ENCODE peak calls at places on chromosomes 1 and 21, in five cellular contexts. M, C, L, I and S are unnamed samples.

GRCh38 chr1:156491151-156491949 is 9.2 kb downstream of the MEF2D start:
- DNase-seq in M (no peak), C (no peak), L (no peak), I (no peak), S (no peak)

GRCh38 chr21:28150778-28151177 is 841.9 kb downstream of the LTN1 start:
- DNase-seq in M (no peak), C (peak; percentile 73), L (no peak), I (no peak), S (no peak)

GRCh38 chr1:232040260-232040659 is 413.7 kb downstream of the DISC1 start:
- DNase-seq in M (no peak), C (no peak), L (no peak), I (no peak), S (no peak)

GRCh38 chr1:56438901-56439551 is 140.3 kb downstream of the PLPP3 start:
- DNase-seq in M (no peak), C (no peak), L (no peak), I (no peak), S (no peak)

GRCh38 chr1:55869050-55869449 is 653.9 kb upstream of the USP24 start:
- DNase-seq in M (peak; percentile 77), C (no peak), L (no peak), I (peak; percentile 10), S (no peak)

GRCh38 chr1:216210081-216210480 is 213.2 kb downstream of the USH2A start:
- DNase-seq in M (no peak), C (peak; percentile 69), L (no peak), I (no peak), S (no peak)

GRCh38 chr1:76426606-76427005 is 352.1 kb downstream of the ST6GALNAC3 start:
- DNase-seq in M (no peak), C (peak; percentile 28), L (no peak), I (no peak), S (no peak)

GRCh38 chr1:6301526-6301925 is 40.6 kb upstream of the GPR153 start:
- DNase-seq in M (no peak), C (peak; percentile 15), L (no peak), I (no peak), S (no peak)

GRCh38 chr21:39137248-39138186 is 45.7 kb downstream of the PSMG1 start:
- DNase-seq in M (no peak), C (peak; percentile 24), L (peak; percentile 48), I (no peak), S (no peak)

GRCh38 chr1:203428981-203429599 is 46.5 kb upstream of the PRELP start:
- DNase-seq in M (no peak), C (no peak), L (no peak), I (no peak), S (no peak)

GRCh38 chr1:23779826-23780371 is 1.7 kb downstream of the PITHD1 start:
- DNase-seq in M (no peak), C (peak; percentile 65), L (no peak), I (no peak), S (no peak)

GRCh38 chr1:166032901-166033371 is 133.9 kb downstream of the FAM78B start:
- DNase-seq in M (no peak), C (no peak), L (no peak), I (no peak), S (no peak)

GRCh38 chr1:222247081-222247480 is 300.8 kb downstream of the HHIPL2 start:
- DNase-seq in M (no peak), C (no peak), L (no peak), I (no peak), S (no peak)

GRCh38 chr1:46248122-46248920 is 758 bp downstream of the RAD54L start:
- DNase-seq in M (no peak), C (no peak), L (peak; percentile 61), I (no peak), S (no peak)

GRCh38 chr1:43039228-43040055 is 80.8 kb upstream of the SLC2A1 start:
- DNase-seq in M (no peak), C (no peak), L (no peak), I (no peak), S (no peak)

GRCh38 chr1:8495928-8496401 is 178.1 kb downstream of the SLC45A1 start:
- DNase-seq in M (no peak), C (peak; percentile 19), L (no peak), I (no peak), S (no peak)

GRCh38 chr1:169785267-169785666 is 9.4 kb downstream of the METTL18 start:
- DNase-seq in M (no peak), C (no peak), L (no peak), I (no peak), S (no peak)

GRCh38 chr1:234907585-234908457 is 220.8 kb downstream of the TOMM20 start:
- DNase-seq in M (no peak), C (peak; percentile 79), L (no peak), I (no peak), S (no peak)

GRCh38 chr1:223490256-223490655 is 97.0 kb downstream of the CCDC185 start:
- DNase-seq in M (no peak), C (no peak), L (no peak), I (no peak), S (no peak)

GRCh38 chr1:232553050-232553754 is 76.7 kb downstream of the SIPA1L2 start:
- DNase-seq in M (no peak), C (peak; percentile 52), L (peak; percentile 63), I (no peak), S (no peak)

GRCh38 chr1:62712625-62713243 is 24.5 kb upstream of the DOCK7 start:
- DNase-seq in M (no peak), C (no peak), L (no peak), I (no peak), S (no peak)

GRCh38 chr1:202084791-202085681 is 37.7 kb upstream of the GPR37L1 start:
- DNase-seq in M (no peak), C (no peak), L (no peak), I (no peak), S (no peak)

GRCh38 chr21:36461918-36462486 is 17.9 kb downstream of the CLDN14 start:
- DNase-seq in M (peak; percentile 35), C (no peak), L (no peak), I (no peak), S (no peak)

GRCh38 chr21:44548381-44548780 is 2.9 kb downstream of the KRTAP10-2 start:
- DNase-seq in M (no peak), C (no peak), L (no peak), I (no peak), S (peak; percentile 63)
- H3K27ac ChIP-seq in M (no peak overlapping the region), C (no peak overlapping the region), L (no peak overlapping the region), I (no peak overlapping the region), S (no peak overlapping the region)

DNA sequence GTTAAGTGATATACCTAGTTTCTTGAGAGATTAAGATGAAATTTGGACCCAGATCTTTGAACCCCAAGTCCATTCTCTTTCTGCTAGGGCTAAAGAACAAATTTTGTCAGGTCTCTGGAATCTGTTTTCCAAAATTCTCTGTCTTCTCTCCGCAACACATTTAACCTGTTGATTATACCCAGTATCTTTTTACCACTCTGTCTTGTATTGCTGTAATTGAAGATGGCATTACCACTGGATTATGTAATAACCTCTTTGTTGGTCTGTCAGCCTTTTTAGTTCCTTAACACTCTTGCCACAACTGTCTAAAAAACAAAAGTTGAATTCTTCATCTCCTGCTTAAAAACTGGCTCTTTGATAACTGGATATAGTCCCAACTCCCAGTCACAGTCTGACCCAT is 3.0 kb downstream of the SRP9 start:
- DNase-seq in M (no peak), C (no peak), L (no peak), I (no peak), S (no peak)
- H3K4me3 ChIP-seq in M (no peak overlapping the region), C (no peak overlapping the region), L (no peak overlapping the region), I (no peak overlapping the region), S (no peak overlapping the region)

GRCh38 chr1:15885701-15886612 is 38.5 kb downstream of the SPEN start:
- DNase-seq in M (peak; percentile 100), C (peak; percentile 86), L (peak; percentile 99), I (peak; percentile 98), S (peak; percentile 100)
- TF ChIP-seq CTCF in M (no peak), C (peak; percentile 35), L (peak; percentile 53), I (no peak), S (no peak)

GRCh38 chr1:22408180-22408579 is 43.5 kb upstream of the ZBTB40 start:
- DNase-seq in M (no peak), C (no peak), L (no peak), I (no peak), S (no peak)
- H3K27ac ChIP-seq in M (no peak overlapping the region), C (no peak overlapping the region), L (no peak overlapping the region), I (no peak overlapping the region), S (no peak overlapping the region)